ENCODE peak calls at places on chromosomes 7 and 10, in four cellular contexts. O, S, C and I are unnamed samples.

GRCh38 chr10:6399241-6399701 is 180.8 kb downstream of the PRKCQ start:
- DNase-seq in O (no peak), S (peak; percentile 45), C (no peak), I (no peak)

GRCh38 chr7:150972746-150973145 is 5.4 kb downstream of the KCNH2 start:
- DNase-seq in O (no peak), S (no peak), C (no peak), I (no peak)

GRCh38 chr7:34165927-34166550 is 260.7 kb downstream of the BMPER start:
- DNase-seq in O (peak; percentile 37), S (no peak), C (no peak), I (peak; percentile 51)

GRCh38 chr10:66924674-66925345 is 1.0 kb upstream of the LRRTM3 start:
- DNase-seq in O (no peak), S (no peak), C (no peak), I (peak; percentile 21)

GRCh38 chr7:101125989-101126650 is 784 bp upstream of the SERPINE1 start:
- DNase-seq in O (peak; percentile 94), S (peak; percentile 53), C (peak; percentile 78), I (peak; percentile 88)

GRCh38 chr10:63064706-63065105 is 68.4 kb upstream of the NRBF2 start:
- DNase-seq in O (no peak), S (no peak), C (no peak), I (peak; percentile 49)

GRCh38 chr10:102299873-102300272 is 54.5 kb downstream of the GBF1 start:
- DNase-seq in O (no peak), S (no peak), C (no peak), I (peak; percentile 86)

GRCh38 chr10:103445767-103446567 is 6.2 kb downstream of the CALHM2 start:
- DNase-seq in O (peak; percentile 76), S (peak; percentile 40), C (peak; percentile 82), I (peak; percentile 8)

GRCh38 chr7:39645482-39646407 is 22.4 kb downstream of the RALA start:
- DNase-seq in O (no peak), S (no peak), C (no peak), I (no peak)

GRCh38 chr7:137563986-137564385 is 220.5 kb upstream of the PTN start:
- DNase-seq in O (no peak), S (no peak), C (no peak), I (no peak)

GRCh38 chr7:24877790-24878311 is 102.1 kb downstream of the OSBPL3 start:
- DNase-seq in O (no peak), S (no peak), C (no peak), I (no peak)
- H3K4me3 ChIP-seq in O (no peak overlapping the region), S (no peak overlapping the region), C (no peak overlapping the region), I (no peak overlapping the region)

DNA sequence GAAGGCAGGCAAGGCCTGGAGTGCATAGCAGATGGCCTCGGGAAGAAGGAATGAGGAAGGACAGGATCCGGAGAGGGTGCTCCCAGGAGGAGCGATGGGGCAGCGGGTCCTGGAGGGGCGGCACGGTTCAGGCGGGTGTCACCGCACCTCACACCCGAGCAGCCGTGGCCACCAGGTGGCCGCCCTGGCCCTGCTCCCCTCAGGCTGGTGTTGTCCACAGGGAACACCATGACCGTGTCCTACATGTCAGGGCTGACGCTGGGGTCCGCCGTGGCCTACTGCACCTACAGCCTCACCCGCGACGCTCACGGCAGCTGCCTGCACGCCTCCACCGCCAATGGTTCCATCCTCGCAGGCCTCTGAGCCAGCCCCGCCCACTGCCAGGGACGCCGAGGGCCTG is 19.8 kb downstream of the SLC29A4 start:
- DNase-seq in O (no peak), S (no peak), C (no peak), I (no peak)
- TF ChIP-seq CTCF in O (no peak), S (no peak), C (no peak), I (peak; percentile 2)

GRCh38 chr10:72072046-72072445 is 16.3 kb downstream of the SPOCK2 start:
- DNase-seq in O (no peak), S (no peak), C (no peak), I (no peak)
- H3K27me3 ChIP-seq in O (no peaks in the 10 kb centered on the region), S (no peaks in the 10 kb centered on the region), C (no peaks in the 10 kb centered on the region), I (peaks cover 11% of the 10 kb centered on the region)

GRCh38 chr7:144836545-144836842 is 641 bp upstream of the TPK1 start:
- DNase-seq in O (no peak), S (no peak), C (no peak), I (no peak)
- H3K4me3 ChIP-seq in O (no peak overlapping the region), S (peak overlapping the region; percentile 64), C (peak overlapping the region; percentile 80), I (peak overlapping the region; percentile 49)

GRCh38 chr10:84548869-84549268 is 220.5 kb downstream of the CCSER2 start:
- DNase-seq in O (no peak), S (no peak), C (no peak), I (no peak)
- TF ChIP-seq CTCF in O (peak; percentile 42), S (no peak), C (peak; percentile 14), I (peak; percentile 38)

DNA sequence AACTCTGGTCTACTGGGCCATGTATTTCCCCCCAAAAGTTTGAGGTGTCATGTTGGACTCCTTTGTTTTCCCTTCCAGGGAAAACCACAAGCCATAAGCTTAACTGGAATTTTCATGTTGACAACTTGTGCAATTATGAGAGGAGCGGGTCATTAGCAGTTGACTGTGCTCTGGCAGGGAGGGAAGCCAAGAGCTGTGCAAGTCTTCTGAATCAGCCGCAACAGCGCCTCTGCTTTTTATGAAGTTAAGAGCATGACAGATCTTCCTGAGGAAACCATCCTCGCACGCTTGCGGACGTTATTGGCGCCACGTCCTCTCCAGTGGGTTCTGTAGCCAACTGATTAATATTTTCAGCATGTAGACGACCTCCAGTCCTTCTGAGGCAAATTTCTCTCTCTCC is 148.7 kb upstream of the MKI67 start:
- DNase-seq in O (no peak), S (no peak), C (no peak), I (no peak)
- H3K27me3 ChIP-seq in O (no peaks in the 10 kb centered on the region), S (peaks cover 3% of the 10 kb centered on the region), C (peaks cover 99% of the 10 kb centered on the region), I (no peaks in the 10 kb centered on the region)

DNA sequence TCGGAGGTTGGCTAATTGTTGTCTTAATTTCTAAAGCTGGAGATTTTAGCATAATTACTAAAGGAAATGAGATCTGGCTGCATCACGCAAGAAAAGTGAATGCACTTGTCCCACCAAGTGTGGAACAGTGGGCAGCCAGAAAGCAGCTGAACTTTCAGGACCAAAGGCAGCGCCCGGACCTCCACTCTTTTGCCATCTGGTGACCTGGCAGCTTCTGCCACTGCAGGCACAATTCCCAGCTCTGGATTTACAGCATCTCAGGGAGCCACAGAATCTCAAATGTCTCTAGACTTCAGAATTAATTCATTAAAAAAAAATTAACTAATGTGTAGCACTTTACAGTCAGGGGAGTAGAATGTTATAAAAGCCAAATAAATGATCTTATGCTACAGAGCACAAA is 14.7 kb upstream of the OGDHL start:
- DNase-seq in O (no peak), S (no peak), C (no peak), I (no peak)
- H3K4me3 ChIP-seq in O (no peak overlapping the region), S (no peak overlapping the region), C (no peak overlapping the region), I (no peak overlapping the region)